ENCODE peak calls at places on chromosomes 3 and 15, in eight cellular contexts. One of them, this sample, is unnamed.

GRCh38 chr3:155352900-155353490 is 59.5 kb upstream of the STRIT1 start:
- DNase-seq in T-helper 9 cell: no peak
- DNase-seq in D341Med: peak; percentile 37
- DNase-seq in GM04503: no peak
- DNase-seq in naive thymus-derived CD4-positive, alpha-beta T cell: no peak
- DNase-seq in OCI-M1: peak; percentile 69
- DNase-seq in NCI-H1048: no peak
- DNase-seq in aorta: no peak
- DNase-seq in this sample: peak; percentile 46

GRCh38 chr3:47344971-47345370 is 35.9 kb upstream of the PTPN23 start:
- DNase-seq in T-helper 9 cell: no peak
- DNase-seq in D341Med: no peak
- DNase-seq in GM04503: no peak
- DNase-seq in naive thymus-derived CD4-positive, alpha-beta T cell: no peak
- DNase-seq in OCI-M1: no peak
- DNase-seq in NCI-H1048: no peak
- DNase-seq in aorta: no peak
- DNase-seq in this sample: no peak

GRCh38 chr3:142853270-142854163 is 35.4 kb downstream of the PCOLCE2 start:
- DNase-seq in T-helper 9 cell: no peak
- DNase-seq in D341Med: no peak
- DNase-seq in GM04503: no peak
- DNase-seq in naive thymus-derived CD4-positive, alpha-beta T cell: no peak
- DNase-seq in OCI-M1: no peak
- DNase-seq in NCI-H1048: no peak
- DNase-seq in aorta: no peak
- DNase-seq in this sample: no peak

GRCh38 chr15:85763157-85763556 is 31.6 kb downstream of the KLHL25 start:
- DNase-seq in T-helper 9 cell: no peak
- DNase-seq in D341Med: no peak
- DNase-seq in GM04503: no peak
- DNase-seq in naive thymus-derived CD4-positive, alpha-beta T cell: no peak
- DNase-seq in OCI-M1: no peak
- DNase-seq in NCI-H1048: no peak
- DNase-seq in aorta: peak; percentile 79
- DNase-seq in this sample: no peak

GRCh38 chr3:24012589-24013257 is 67.6 kb downstream of the NR1D2 start:
- DNase-seq in T-helper 9 cell: no peak
- DNase-seq in D341Med: no peak
- DNase-seq in GM04503: no peak
- DNase-seq in naive thymus-derived CD4-positive, alpha-beta T cell: no peak
- DNase-seq in OCI-M1: no peak
- DNase-seq in NCI-H1048: no peak
- DNase-seq in aorta: no peak
- DNase-seq in this sample: no peak

GRCh38 chr15:37783290-37783689 is 151.2 kb upstream of the TMCO5A start:
- DNase-seq in T-helper 9 cell: no peak
- DNase-seq in D341Med: no peak
- DNase-seq in GM04503: no peak
- DNase-seq in naive thymus-derived CD4-positive, alpha-beta T cell: no peak
- DNase-seq in OCI-M1: no peak
- DNase-seq in NCI-H1048: no peak
- DNase-seq in aorta: no peak
- DNase-seq in this sample: no peak

GRCh38 chr3:171092467-171092911 is 66.0 kb upstream of the SLC2A2 start:
- DNase-seq in T-helper 9 cell: no peak
- DNase-seq in D341Med: no peak
- DNase-seq in GM04503: no peak
- DNase-seq in naive thymus-derived CD4-positive, alpha-beta T cell: no peak
- DNase-seq in OCI-M1: no peak
- DNase-seq in NCI-H1048: no peak
- DNase-seq in aorta: no peak
- DNase-seq in this sample: no peak

GRCh38 chr3:196055267-196055666 is 26.6 kb downstream of the TFRC start:
- DNase-seq in T-helper 9 cell: no peak
- DNase-seq in D341Med: no peak
- DNase-seq in GM04503: no peak
- DNase-seq in naive thymus-derived CD4-positive, alpha-beta T cell: no peak
- DNase-seq in OCI-M1: no peak
- DNase-seq in NCI-H1048: no peak
- DNase-seq in aorta: no peak
- DNase-seq in this sample: no peak

GRCh38 chr3:65521032-65521431 is 517.7 kb downstream of the MAGI1 start:
- DNase-seq in T-helper 9 cell: no peak
- DNase-seq in D341Med: no peak
- DNase-seq in GM04503: no peak
- DNase-seq in naive thymus-derived CD4-positive, alpha-beta T cell: no peak
- DNase-seq in OCI-M1: no peak
- DNase-seq in NCI-H1048: no peak
- DNase-seq in aorta: no peak
- DNase-seq in this sample: no peak

GRCh38 chr15:55277116-55277564 is 12.5 kb downstream of the RAB27A start:
- DNase-seq in T-helper 9 cell: peak; percentile 31
- DNase-seq in D341Med: no peak
- DNase-seq in GM04503: no peak
- DNase-seq in naive thymus-derived CD4-positive, alpha-beta T cell: peak; percentile 49
- DNase-seq in OCI-M1: no peak
- DNase-seq in NCI-H1048: no peak
- DNase-seq in aorta: no peak
- DNase-seq in this sample: peak; percentile 96

GRCh38 chr3:194925614-194926013 is 239.9 kb downstream of the FAM43A start:
- DNase-seq in T-helper 9 cell: no peak
- DNase-seq in D341Med: no peak
- DNase-seq in GM04503: no peak
- DNase-seq in naive thymus-derived CD4-positive, alpha-beta T cell: no peak
- DNase-seq in OCI-M1: no peak
- DNase-seq in NCI-H1048: no peak
- DNase-seq in aorta: no peak
- DNase-seq in this sample: no peak

GRCh38 chr15:84862214-84862975 is 22.1 kb upstream of the SLC28A1 start:
- DNase-seq in T-helper 9 cell: no peak
- DNase-seq in D341Med: no peak
- DNase-seq in GM04503: no peak
- DNase-seq in naive thymus-derived CD4-positive, alpha-beta T cell: no peak
- DNase-seq in OCI-M1: no peak
- DNase-seq in NCI-H1048: no peak
- DNase-seq in aorta: no peak
- DNase-seq in this sample: no peak

GRCh38 chr3:177358968-177359600 is 161.8 kb upstream of the TBL1XR1 start:
- DNase-seq in T-helper 9 cell: peak; percentile 15
- DNase-seq in D341Med: peak; percentile 57
- DNase-seq in GM04503: no peak
- DNase-seq in naive thymus-derived CD4-positive, alpha-beta T cell: peak; percentile 39
- DNase-seq in OCI-M1: no peak
- DNase-seq in NCI-H1048: no peak
- DNase-seq in aorta: peak; percentile 80
- DNase-seq in this sample: peak; percentile 60

GRCh38 chr3:99927651-99928390 is 110.2 kb downstream of the CMSS1 start:
- DNase-seq in T-helper 9 cell: no peak
- DNase-seq in D341Med: no peak
- DNase-seq in GM04503: no peak
- DNase-seq in naive thymus-derived CD4-positive, alpha-beta T cell: no peak
- DNase-seq in OCI-M1: no peak
- DNase-seq in NCI-H1048: no peak
- DNase-seq in aorta: no peak
- DNase-seq in this sample: no peak

GRCh38 chr3:30114918-30115317 is 491.5 kb upstream of the TGFBR2 start:
- DNase-seq in T-helper 9 cell: no peak
- DNase-seq in D341Med: no peak
- DNase-seq in GM04503: no peak
- DNase-seq in naive thymus-derived CD4-positive, alpha-beta T cell: no peak
- DNase-seq in OCI-M1: no peak
- DNase-seq in NCI-H1048: no peak
- DNase-seq in aorta: no peak
- DNase-seq in this sample: no peak

GRCh38 chr3:113829576-113830354 is 8.8 kb upstream of the GRAMD1C start:
- DNase-seq in T-helper 9 cell: no peak
- DNase-seq in D341Med: no peak
- DNase-seq in GM04503: no peak
- DNase-seq in naive thymus-derived CD4-positive, alpha-beta T cell: no peak
- DNase-seq in OCI-M1: no peak
- DNase-seq in NCI-H1048: no peak
- DNase-seq in aorta: no peak
- DNase-seq in this sample: no peak

GRCh38 chr3:157310329-157311065 is 126.2 kb upstream of the PTX3 start:
- DNase-seq in T-helper 9 cell: no peak
- DNase-seq in D341Med: no peak
- DNase-seq in GM04503: no peak
- DNase-seq in naive thymus-derived CD4-positive, alpha-beta T cell: no peak
- DNase-seq in OCI-M1: peak; percentile 15
- DNase-seq in NCI-H1048: no peak
- DNase-seq in aorta: no peak
- DNase-seq in this sample: peak; percentile 9

GRCh38 chr3:172376402-172376801 is 71.9 kb downstream of the GHSR start:
- DNase-seq in T-helper 9 cell: no peak
- DNase-seq in D341Med: no peak
- DNase-seq in GM04503: no peak
- DNase-seq in naive thymus-derived CD4-positive, alpha-beta T cell: no peak
- DNase-seq in OCI-M1: no peak
- DNase-seq in NCI-H1048: no peak
- DNase-seq in aorta: no peak
- DNase-seq in this sample: no peak